ENCODE peak calls at places on chromosomes 4 and X, in four cellular contexts. W, Q, Y and S are unnamed samples.
A peak's percentile ranks its signal among the peaks of the same experiment; 100 is the strongest.

GRCh38 chr4:103923551-103923950 is 203.8 kb upstream of the TACR3 start:
- DNase-seq in Q (no peak), Y (no peak), W (no peak), S (no peak)

GRCh38 chr4:40840255-40840984 is 90.7 kb downstream of the NSUN7 start:
- DNase-seq in Q (no peak), W (no peak), Y (peak; percentile 42), S (no peak)

GRCh38 chr4:24799544-24800272 is 4.3 kb downstream of the SOD3 start:
- DNase-seq in W (peak; percentile 58), Y (no peak), Q (no peak), S (no peak)

GRCh38 chr4:14916554-14917304 is 85.6 kb upstream of the CPEB2 start:
- DNase-seq in Q (no peak), W (no peak), Y (peak; percentile 12), S (peak; percentile 23)

GRCh38 chr4:148043990-148044645 is 312.2 kb downstream of the ARHGAP10 start:
- DNase-seq in Y (no peak), W (no peak), Q (no peak), S (no peak)

GRCh38 chr4:182644326-182645050 is 272.7 kb downstream of the DCTD start:
- DNase-seq in W (no peak), Y (no peak), Q (no peak), S (no peak)

GRCh38 chrX:111129949-111130348 is 34.0 kb downstream of the PAK3 start:
- DNase-seq in Y (no peak), W (no peak), Q (no peak), S (no peak)

GRCh38 chr4:288891-289290 is 16.4 kb downstream of the ZNF732 start:
- DNase-seq in Q (peak; percentile 1), W (no peak), Y (no peak), S (no peak)

GRCh38 chr4:159297088-159297487 is 194.2 kb downstream of the RAPGEF2 start:
- DNase-seq in W (no peak), Y (no peak), Q (no peak), S (no peak)

GRCh38 chr4:97866821-97867556 is 276.3 kb downstream of the STPG2 start:
- DNase-seq in W (no peak), Y (no peak), Q (no peak), S (no peak)

GRCh38 chr4:109414938-109415337 is 18.7 kb upstream of the SEC24B start:
- DNase-seq in W (no peak), Y (no peak), Q (no peak), S (no peak)

GRCh38 chr4:62394751-62395150 is 1194.6 kb downstream of the ADGRL3 start:
- DNase-seq in W (no peak), Q (no peak), Y (no peak), S (no peak)

GRCh38 chr4:118284169-118284568 is 68.6 kb downstream of the PRSS12 start:
- DNase-seq in Y (no peak), W (no peak), Q (peak; percentile 64), S (no peak)

GRCh38 chr4:123052007-123052406 is 129.6 kb upstream of the NUDT6 start:
- DNase-seq in Y (no peak), Q (no peak), W (no peak), S (no peak)

GRCh38 chr4:169620846-169621228 is 459 bp downstream of the CLCN3 start:
- DNase-seq in W (no peak), Y (no peak), Q (peak; percentile 48), S (peak; percentile 16)

GRCh38 chr4:142405021-142405991 is 440.8 kb downstream of the INPP4B start:
- DNase-seq in Q (no peak), W (no peak), Y (peak; percentile 57), S (no peak)

GRCh38 chr4:134201216-134202098 is at the start of gene PABPC4L:
- DNase-seq in Q (peak; percentile 58), Y (no peak), W (peak; percentile 74), S (no peak)

GRCh38 chr4:177118596-177118995 is 191.1 kb upstream of the NEIL3 start:
- DNase-seq in W (no peak), Q (no peak), Y (no peak), S (no peak)

GRCh38 chrX:69177511-69178162 is 12.4 kb upstream of the PJA1 start:
- DNase-seq in W (no peak), Y (no peak), Q (no peak), S (no peak)

GRCh38 chr4:128528793-128529553 is 241.4 kb upstream of the PGRMC2 start:
- DNase-seq in Y (no peak), Q (no peak), W (no peak), S (peak; percentile 58)

GRCh38 chrX:113260474-113260873 is 419.8 kb upstream of the AMOT start:
- DNase-seq in Y (no peak), W (no peak), Q (peak; percentile 0), S (peak; percentile 1)

GRCh38 chr4:5707366-5708133 is 809 bp downstream of the EVC2 start:
- DNase-seq in W (no peak), Q (no peak), Y (no peak), S (no peak)

GRCh38 chr4:181030961-181031360 is 1212.2 kb upstream of the TENM3 start:
- DNase-seq in Q (no peak), Y (no peak), W (no peak), S (no peak)

GRCh38 chrX:103687696-103688191 is 1.2 kb upstream of the MORF4L2 start:
- DNase-seq in Y (peak; percentile 37), Q (peak; percentile 81), W (peak; percentile 68), S (peak; percentile 67)

DNA sequence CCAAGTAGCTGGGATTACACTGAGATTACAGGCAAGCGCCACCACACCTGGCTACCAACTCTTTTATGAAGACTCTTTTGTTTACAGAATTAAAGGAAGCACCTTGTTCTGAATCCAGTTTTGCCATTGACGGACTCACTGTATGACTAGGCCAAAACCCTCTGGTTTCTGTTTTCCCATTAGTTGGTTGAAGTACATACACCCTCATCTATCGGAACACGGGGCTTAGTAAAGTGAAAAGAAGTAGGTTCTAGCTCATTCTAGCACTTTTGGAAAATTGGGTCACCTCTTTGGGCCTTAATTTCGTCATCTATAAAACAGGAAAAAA is 360.4 kb upstream of the ZCCHC13 start:
- DNase-seq in Q (no peak), Y (no peak), W (no peak), S (no peak)
- TF ChIP-seq SRF in Q (no peak), Y (no peak), W (no peak), S (no peak)

DNA sequence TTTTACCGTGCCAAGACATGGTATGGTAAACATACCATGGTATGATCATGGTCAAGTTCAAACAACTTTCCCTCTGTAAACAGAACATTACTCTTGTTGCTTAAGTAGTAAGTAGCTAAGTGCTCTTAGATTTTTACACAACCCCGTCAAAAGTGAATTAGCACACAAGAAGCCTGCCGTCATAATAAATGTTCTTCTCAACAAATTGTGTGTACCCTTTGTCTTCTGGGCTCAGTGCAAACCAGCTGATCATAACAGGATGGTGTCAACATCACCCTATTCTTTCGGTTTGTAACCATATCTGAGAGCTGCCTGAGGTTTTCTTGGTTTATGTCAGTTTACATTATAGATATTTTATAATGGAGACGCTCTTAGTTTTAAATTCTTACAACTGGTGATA is 28.8 kb downstream of the MSL3 start:
- DNase-seq in Q (no peak), W (no peak), Y (no peak), S (no peak)
- TF ChIP-seq GABPA in Q (no peak), W (no peak), Y (no peak), S (no peak)

DNA sequence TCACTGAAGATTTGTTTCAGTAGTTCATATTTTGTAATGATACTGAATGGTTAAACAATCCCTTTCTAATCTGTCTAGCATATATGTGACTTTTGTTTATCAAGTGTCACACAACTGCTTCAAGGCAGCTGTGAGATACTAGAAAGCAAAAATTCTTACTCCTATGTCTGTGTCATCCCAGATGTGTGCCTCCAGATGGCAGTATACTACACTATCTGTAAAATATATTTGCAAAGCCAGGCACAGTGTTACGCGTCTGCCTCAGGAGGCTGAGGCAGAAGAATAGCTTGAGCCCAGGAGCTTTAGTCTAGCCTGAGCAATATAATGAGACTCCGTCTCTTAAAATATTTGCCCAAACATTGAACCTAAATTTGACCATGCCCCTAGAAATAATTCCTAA is 4.0 kb downstream of the NUDT10 start:
- DNase-seq in Y (no peak), W (no peak), Q (peak; percentile 27), S (peak; percentile 13)
- TF ChIP-seq SRF in Y (no peak), W (no peak), Q (no peak), S (no peak)

DNA sequence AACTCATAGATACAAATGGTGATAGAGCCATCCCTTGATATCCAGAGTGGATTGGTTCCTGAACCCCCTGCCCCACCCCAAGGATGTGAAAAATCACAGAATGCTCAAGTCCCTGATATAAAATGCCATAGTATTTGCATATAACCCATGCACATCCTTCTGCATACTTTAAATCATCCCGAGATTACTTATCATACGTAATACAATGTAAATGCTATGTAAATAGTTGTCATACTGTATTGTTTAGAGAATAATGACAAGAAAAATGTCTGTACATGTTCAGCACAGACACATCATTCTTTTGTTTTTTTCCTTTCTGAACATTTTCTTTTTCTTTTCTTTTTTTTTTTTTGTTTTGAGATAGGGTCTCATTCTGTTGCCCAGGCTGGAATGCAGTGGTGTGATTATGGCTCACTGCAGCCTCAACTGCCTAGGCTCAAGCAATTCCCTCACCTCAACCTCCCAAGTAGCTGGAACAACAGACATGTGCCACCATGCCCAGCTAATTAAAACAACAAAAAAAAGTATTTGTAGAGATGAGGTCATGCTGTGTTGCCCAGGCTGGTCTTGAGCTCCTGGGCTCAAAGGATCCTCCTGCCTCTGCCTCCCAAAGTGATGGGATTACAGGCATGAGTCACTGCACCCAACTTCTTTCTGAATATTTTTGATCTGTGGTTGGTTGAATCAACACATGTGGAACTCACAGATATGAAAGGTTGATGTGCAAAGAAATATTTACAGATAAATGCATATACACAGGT is 18.7 kb upstream of the SEPTIN11 start:
- DNase-seq in Y (no peak), Q (no peak), W (no peak), S (no peak)
- TF ChIP-seq GABPA in Y (no peak), Q (no peak), W (no peak), S (no peak)

GRCh38 chr4:83241132-83241531 is 43.5 kb downstream of the COQ2 start:
- DNase-seq in Y (no peak), W (no peak), Q (no peak), S (no peak)

GRCh38 chr4:83237591-83237990 is 47.0 kb downstream of the COQ2 start:
- DNase-seq in Y (no peak), W (no peak), Q (peak; percentile 14), S (no peak)

GRCh38 chr4:83238393-83238792 is 46.2 kb downstream of the COQ2 start:
- DNase-seq in W (no peak), Y (no peak), Q (peak; percentile 44), S (no peak)

GRCh38 chr4:83238849-83239248 is 45.7 kb downstream of the COQ2 start:
- DNase-seq in Y (no peak), W (no peak), Q (no peak), S (no peak)

GRCh38 chr4:83240379-83240875 is 44.2 kb downstream of the COQ2 start:
- DNase-seq in Q (no peak), Y (peak; percentile 96), W (no peak), S (no peak)
- TF ChIP-seq SRF in Q (no peak), Y (no peak), W (no peak), S (no peak)

DNA sequence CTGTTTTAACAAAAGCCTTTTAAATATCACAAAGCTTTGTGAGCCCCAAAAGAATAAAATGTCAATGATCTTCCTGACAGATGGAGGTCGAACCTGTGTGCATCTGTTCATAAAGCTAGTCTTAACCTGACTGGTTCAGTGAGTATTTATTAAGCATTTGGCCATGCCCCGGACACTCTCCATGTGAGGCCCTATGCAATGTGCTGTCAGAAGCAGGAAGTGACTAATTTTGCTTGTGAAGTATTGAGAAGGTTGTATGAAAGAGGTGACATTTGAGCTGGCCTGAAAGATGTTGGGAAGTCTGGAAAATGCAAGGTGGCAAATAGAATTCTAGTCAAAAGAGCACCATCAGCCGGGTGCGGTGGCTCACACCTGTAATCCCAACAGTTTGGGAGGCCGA is 171.4 kb downstream of the MSL3 start:
- DNase-seq in Y (no peak), W (no peak), Q (no peak), S (no peak)
- TF ChIP-seq GABPA in Y (no peak), W (no peak), Q (no peak), S (no peak)